ENCODE peak calls at places on chromosomes 3 and 15, in seven cellular contexts. H, A, O, C, F, S and G are unnamed samples.

GRCh38 chr3:150756491-150757059 is 6.4 kb downstream of the SIAH2 start:
- DNase-seq in H (no peak), A (no peak), O (no peak), C (no peak), F (no peak), S (peak; percentile 69), G (no peak)

GRCh38 chr3:4550957-4551754 is 58.0 kb downstream of the ITPR1 start:
- DNase-seq in H (no peak), A (no peak), O (no peak), C (no peak), F (no peak), S (no peak), G (no peak)

GRCh38 chr3:83039422-83039821 is 1278.0 kb upstream of the GBE1 start:
- DNase-seq in H (no peak), A (no peak), O (peak; percentile 78), C (no peak), F (no peak), S (no peak), G (no peak)

GRCh38 chr3:192907784-192908183 is 9.9 kb downstream of the MB21D2 start:
- DNase-seq in H (no peak), A (no peak), O (no peak), C (no peak), F (no peak), S (no peak), G (no peak)

GRCh38 chr15:48963524-48964113 is at the start of gene SHC4:
- DNase-seq in H (peak; percentile 81), A (no peak), O (peak; percentile 90), C (peak; percentile 63), F (peak; percentile 67), S (peak; percentile 58), G (no peak)

GRCh38 chr15:59224474-59224873 is 17.8 kb downstream of the LDHAL6B start:
- DNase-seq in H (no peak), A (no peak), O (peak; percentile 58), C (no peak), F (no peak), S (peak; percentile 51), G (no peak)

GRCh38 chr15:68354268-68354667 is 76.7 kb downstream of the FEM1B start:
- DNase-seq in H (no peak), A (no peak), O (no peak), C (no peak), F (no peak), S (no peak), G (no peak)

GRCh38 chr3:11272913-11273574 is 847 bp downstream of the ATG7 start:
- DNase-seq in H (no peak), A (no peak), O (peak; percentile 39), C (no peak), F (no peak), S (no peak), G (no peak)

GRCh38 chr3:111159391-111159790 is 87.8 kb downstream of the NECTIN3 start:
- DNase-seq in H (no peak), A (no peak), O (peak; percentile 82), C (no peak), F (no peak), S (no peak), G (no peak)

GRCh38 chr3:45946307-45946706 is 3.0 kb downstream of the CXCR6 start:
- DNase-seq in H (no peak), A (no peak), O (no peak), C (no peak), F (no peak), S (no peak), G (no peak)